ENCODE peak calls at places on chromosomes 6 and 20, in four cellular contexts. I is H1, L is H9, U is IMR-90. K is an unnamed sample.

GRCh38 chr6:41488392-41489129 is 57.6 kb upstream of the FOXP4 start:
- DNase-seq in U (peak), L (peak), I (no peak), K (peak)

GRCh38 chr6:162533009-162533400 is 194.6 kb downstream of the PRKN start:
- DNase-seq in I (no peak), L (no peak), U (no peak), K (no peak)

GRCh38 chr6:13425971-13426931 is 61.1 kb downstream of the GFOD1 start:
- DNase-seq in L (no peak), I (no peak), U (peak), K (no peak)

GRCh38 chr20:19737025-19737424 is 21.0 kb upstream of the RIN2 start:
- DNase-seq in U (peak), L (no peak), I (no peak), K (no peak)

GRCh38 chr6:143695106-143696059 is 17.6 kb downstream of the PHACTR2 start:
- DNase-seq in U (no peak), L (no peak), I (no peak), K (no peak)

GRCh38 chr6:10146723-10147451 is 268.0 kb downstream of the TFAP2A start:
- DNase-seq in U (peak), L (peak), I (no peak), K (peak)

GRCh38 chr6:37673436-37673835 is 24.2 kb downstream of the MDGA1 start:
- DNase-seq in I (no peak), U (no peak), L (no peak), K (no peak)

GRCh38 chr6:30763155-30763617 is 18.8 kb upstream of the IER3 start:
- DNase-seq in L (no peak), I (no peak), U (no peak), K (no peak)

GRCh38 chr20:2742934-2743559 is 50.5 kb downstream of the EBF4 start:
- DNase-seq in U (peak), L (peak), I (peak), K (peak)

GRCh38 chr6:5181494-5182287 is 79.1 kb downstream of the LYRM4 start:
- DNase-seq in I (no peak), U (no peak), L (no peak), K (no peak)

GRCh38 chr6:5184878-5185277 is 75.9 kb downstream of the LYRM4 start:
- DNase-seq in L (no peak), I (no peak), U (no peak), K (no peak)

GRCh38 chr6:5175635-5176034 is 85.1 kb downstream of the LYRM4 start:
- DNase-seq in I (no peak), U (no peak), L (no peak), K (no peak)

GRCh38 chr6:5179917-5180316 is 80.8 kb downstream of the LYRM4 start:
- DNase-seq in L (no peak), I (no peak), U (peak), K (no peak)

GRCh38 chr6:5180636-5181035 is 80.1 kb downstream of the LYRM4 start:
- DNase-seq in L (no peak), I (no peak), U (no peak), K (no peak)
- H3K23ac ChIP-seq in L (no peak), I (no peak), U (no peak), K (no peak)

DNA sequence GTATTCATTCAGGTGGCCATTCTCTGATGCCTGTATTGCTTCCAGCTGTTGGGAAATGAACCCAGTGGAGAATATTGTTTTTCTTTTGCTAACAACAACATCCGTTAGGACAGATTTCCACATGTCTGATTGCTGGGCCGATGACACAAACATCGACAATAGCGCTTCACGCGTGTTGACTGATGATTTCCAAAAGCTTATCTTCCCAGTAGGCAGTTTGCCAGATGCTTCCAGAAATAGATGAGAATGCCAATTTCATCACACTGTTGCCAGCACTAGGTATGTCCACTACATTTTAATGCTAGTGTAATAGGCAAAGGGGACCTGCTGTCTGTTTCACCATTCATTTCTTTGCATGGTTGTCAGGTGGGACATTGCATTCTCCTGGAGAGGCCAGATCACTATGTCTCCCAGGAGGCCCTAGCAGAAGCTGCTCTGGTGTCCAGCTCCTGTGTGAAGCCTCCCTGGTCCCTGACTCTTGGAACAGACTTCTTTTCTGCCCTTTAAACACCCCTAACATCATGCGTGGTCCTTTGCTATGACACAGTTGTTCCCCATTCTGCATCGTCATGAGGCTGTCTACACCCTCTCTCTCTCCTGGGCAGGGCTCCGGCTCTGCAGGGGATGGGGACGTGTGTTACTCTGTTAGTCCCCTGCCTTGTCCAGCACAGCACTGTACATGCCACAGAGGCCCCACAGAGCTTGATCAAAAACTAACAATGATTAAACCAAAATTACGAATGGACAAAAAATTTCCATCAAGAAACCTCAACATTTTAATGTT is 181.6 kb downstream of the CDH26 start:
- DNase-seq in L (no peak), U (no peak), I (no peak), K (no peak)
- H4K5ac ChIP-seq in L (no peak), U (no peak), I (no peak), K (no peak)

DNA sequence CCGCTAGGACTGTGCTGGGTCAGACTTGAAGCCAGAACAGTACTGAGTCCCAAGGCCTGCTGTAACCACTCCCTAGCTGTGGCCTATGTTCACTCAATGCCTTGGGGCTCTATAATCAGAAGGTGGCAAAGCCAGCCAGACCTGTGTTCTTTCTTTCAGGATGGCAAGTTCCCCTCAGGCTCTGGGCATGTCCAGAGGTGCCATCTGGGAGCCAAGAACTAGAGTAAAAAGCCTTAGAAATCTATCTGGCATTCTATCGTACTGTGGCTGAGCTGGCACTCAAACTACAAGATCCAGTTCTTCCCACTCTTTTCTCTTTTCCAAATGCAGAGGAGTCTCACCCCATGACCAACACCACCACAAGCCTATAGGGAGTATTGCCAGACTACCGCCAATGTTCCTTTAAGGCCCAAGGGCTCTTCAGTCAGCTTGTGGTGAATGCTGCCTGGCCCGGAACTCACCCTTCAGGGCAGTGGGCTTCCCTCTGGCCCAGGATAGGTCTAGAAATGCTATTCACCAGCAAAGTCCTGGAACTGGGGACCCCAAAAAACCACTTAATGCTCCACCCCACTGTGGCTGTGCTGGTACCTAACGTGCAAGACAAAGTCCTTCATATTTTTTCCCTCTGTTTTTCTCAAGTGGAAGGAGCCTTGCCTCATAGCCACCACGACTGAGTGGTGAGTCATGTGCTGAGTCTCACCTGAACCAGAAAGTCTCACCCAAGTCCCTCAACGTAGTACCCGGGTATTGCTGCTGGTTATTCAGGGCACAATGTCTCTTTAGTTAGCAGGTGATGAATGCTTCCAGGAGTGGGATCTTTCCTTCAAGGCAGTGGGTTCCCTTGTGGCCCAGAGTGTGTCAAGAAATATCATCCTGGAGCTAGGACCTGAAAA is 8.6 kb upstream of the SIRPB2 start:
- DNase-seq in I (no peak), U (no peak), L (no peak), K (peak)
- H2BK120ac ChIP-seq in I (peak), U (no peak), L (peak), K (peak)

GRCh38 chr20:35269055-35269781 is 8.7 kb downstream of the MMP24OS start:
- DNase-seq in L (peak), U (peak), I (no peak), K (peak)

GRCh38 chr20:35260426-35260825 is 17.5 kb downstream of the MMP24OS start:
- DNase-seq in I (no peak), L (peak), U (no peak), K (no peak)

GRCh38 chr20:35264755-35265154 is 13.2 kb downstream of the MMP24OS start:
- DNase-seq in U (peak), I (no peak), L (peak), K (peak)

GRCh38 chr20:35267092-35267491 is 10.8 kb downstream of the MMP24OS start:
- DNase-seq in U (no peak), I (no peak), L (no peak), K (no peak)

DNA sequence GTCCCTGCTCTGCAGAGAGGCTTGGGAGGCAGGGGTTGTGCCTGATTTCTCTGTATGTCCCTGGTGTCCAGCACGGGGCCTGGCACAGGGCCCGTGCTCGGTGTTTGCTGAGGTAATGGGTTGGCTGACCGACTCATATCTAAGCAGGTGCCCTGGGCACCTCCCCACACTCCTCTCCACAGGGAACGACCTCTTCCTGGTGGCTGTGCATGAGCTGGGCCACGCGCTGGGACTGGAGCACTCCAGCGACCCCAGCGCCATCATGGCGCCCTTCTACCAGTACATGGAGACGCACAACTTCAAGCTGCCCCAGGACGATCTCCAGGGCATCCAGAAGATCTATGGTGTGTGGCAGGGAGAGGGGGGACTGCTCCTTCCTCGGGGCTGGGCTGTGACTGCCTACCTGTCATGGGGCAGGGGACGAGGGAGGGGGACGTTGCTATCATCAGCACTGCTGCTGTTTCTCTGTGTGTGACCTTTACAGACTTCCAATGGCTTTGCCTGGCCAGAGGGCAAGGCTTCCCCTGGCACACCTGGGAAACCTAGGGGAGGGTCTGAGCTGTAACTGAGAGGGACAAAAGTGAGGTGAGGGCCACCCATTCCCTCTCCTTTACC is 14.2 kb downstream of the MMP24OS start:
- DNase-seq in I (no peak), L (no peak), U (no peak), K (no peak)
- H3K23ac ChIP-seq in I (peak), L (no peak), U (no peak), K (peak)

GRCh38 chr6:5894357-5894756 is 112.4 kb downstream of the NRN1 start:
- DNase-seq in U (no peak), I (no peak), L (no peak), K (no peak)
- H4K5ac ChIP-seq in U (no peak), I (no peak), L (no peak), K (no peak)

DNA sequence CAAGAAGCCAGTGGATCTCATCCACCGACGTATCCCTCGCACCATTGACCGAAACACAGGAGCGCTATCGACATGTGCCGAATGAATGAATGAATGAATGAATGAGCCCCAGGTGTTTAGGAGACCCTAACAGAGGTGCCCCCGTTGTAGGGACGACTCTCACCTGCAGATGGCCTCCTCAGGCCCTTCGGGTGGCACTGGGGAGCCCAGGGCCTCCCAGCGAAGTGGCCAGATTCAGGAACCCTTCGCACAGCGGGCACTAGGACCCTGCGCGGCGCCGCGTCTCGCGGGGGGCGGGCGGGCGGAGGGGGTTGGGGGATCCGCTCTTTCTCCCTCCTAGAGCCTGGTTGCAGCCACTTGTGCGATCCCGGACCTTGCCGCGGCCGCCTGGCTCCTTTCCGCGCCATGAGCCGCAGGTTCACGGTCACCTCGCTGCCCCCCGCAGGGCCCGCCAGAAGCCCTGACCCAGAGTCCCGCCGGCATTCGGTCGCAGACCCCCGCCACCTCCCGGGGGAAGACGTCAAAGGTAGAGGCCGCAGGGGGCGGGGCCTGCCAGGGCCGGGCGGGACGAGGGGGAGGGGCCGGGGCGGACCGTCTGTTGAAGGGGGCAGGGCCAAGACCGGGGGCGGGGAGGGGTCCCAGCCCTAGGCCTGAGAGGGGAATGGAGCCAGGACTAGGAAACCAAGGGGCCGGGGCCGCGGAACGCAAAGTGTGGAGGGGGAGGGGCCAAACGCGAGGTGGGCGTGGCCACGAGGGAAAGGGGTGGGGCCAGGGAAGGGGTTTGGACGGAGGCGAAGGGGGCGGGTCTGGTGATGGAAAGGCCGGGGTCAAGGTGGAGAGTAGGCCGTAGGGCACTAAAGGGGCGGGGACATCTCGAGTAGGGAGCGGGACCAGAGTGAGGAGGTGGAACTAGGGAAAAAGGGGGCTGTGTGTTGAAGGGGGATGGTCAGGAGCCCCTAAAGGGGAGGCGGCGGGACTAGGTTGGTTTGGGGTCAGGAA is 7.4 kb upstream of the SLC12A5 start:
- DNase-seq in L (peak), I (peak), U (no peak), K (peak)
- H2BK120ac ChIP-seq in L (no peak), I (no peak), U (no peak), K (no peak)

DNA sequence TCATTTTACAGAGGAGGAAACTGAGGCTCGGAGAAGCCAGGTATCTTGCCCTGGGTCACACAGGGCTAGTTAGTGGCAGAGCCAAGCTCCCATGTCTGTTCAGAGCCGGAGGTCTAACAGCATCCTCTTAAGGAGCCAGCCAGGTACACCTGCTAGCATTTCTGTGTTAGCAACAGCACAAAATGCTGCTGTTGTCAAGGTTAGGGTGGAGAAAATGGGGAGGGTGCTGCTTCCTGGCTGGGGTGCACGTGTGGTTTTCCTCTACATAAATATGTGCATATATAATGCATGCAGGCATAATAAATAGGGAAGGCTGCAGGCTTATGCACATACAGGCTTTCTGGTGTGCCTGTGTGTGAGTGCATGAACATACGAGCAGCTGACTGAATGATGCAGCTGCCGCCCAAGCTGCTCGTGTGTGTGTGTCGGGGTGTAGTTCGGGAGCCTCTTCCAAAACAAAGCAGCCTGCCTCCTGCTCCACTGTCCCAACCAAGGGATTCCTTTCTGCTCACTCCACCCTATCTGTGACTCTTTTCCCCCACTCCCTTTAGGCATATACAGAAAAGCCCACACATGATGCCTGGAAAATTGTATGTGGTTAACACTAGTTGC is 86.6 kb downstream of the CD40 start:
- DNase-seq in I (no peak), L (no peak), U (no peak), K (no peak)
- H3K23ac ChIP-seq in I (no peak), L (no peak), U (no peak), K (no peak)

GRCh38 chr20:57177636-57178280 is 88.7 kb downstream of the BMP7 start:
- DNase-seq in U (no peak), I (no peak), L (no peak), K (no peak)

GRCh38 chr20:57176842-57177241 is 89.6 kb downstream of the BMP7 start:
- DNase-seq in I (no peak), U (no peak), L (no peak), K (no peak)

GRCh38 chr20:57173986-57174385 is 92.5 kb downstream of the BMP7 start:
- DNase-seq in I (no peak), L (no peak), U (no peak), K (no peak)

GRCh38 chr20:57174737-57175136 is 91.7 kb downstream of the BMP7 start:
- DNase-seq in I (no peak), U (no peak), L (no peak), K (no peak)

DNA sequence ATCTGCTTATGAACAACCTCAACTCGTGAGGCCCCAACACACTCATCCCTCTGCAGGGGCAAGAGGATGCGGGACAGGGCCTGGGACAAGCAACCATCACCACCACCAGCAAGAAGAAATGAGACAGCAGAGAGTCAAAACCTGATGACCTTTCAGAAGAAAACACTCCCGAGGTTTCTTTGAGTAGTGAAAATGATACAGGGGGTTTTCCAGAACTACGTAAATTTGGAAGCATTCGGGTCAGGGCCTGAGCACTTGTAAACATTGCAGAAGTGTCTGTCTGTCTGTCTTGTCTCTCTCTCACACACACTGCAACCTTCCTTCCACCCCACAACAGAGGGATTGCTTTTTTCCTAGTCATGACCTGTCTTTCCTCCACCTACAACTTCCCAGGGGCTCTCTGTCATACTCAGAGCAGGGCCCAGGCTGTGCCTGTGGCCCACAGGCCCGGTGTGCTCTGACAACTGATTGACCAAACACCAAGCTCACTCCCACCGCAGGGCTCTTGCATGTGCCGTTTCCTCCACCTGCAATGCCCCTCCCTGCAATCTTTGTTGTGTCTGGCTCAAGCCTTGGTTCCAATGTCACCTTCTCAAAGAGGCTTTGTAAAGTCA is 90.9 kb downstream of the BMP7 start:
- DNase-seq in L (no peak), U (no peak), I (no peak), K (no peak)
- H4K5ac ChIP-seq in L (no peak), U (no peak), I (no peak), K (no peak)

GRCh38 chr6:96156425-96156824 is 140.7 kb downstream of the FUT9 start:
- DNase-seq in U (no peak), I (no peak), L (no peak), K (no peak)
- H2BK120ac ChIP-seq in U (no peak), I (peak), L (no peak), K (no peak)